ENCODE peak calls at places on chromosomes 13 and 19, in four cellular contexts. I, L, Z and F are unnamed samples.

GRCh38 chr13:49288458-49288857 is 40.7 kb downstream of the CDADC1 start:
- DNase-seq in I (no peak), L (no peak), Z (no peak), F (no peak)

GRCh38 chr13:66407159-66407558 is 823.0 kb downstream of the PCDH9 start:
- DNase-seq in I (no peak), L (no peak), Z (no peak), F (no peak)

GRCh38 chr13:31629085-31629785 is 110.1 kb upstream of the RXFP2 start:
- DNase-seq in L (no peak), I (no peak), Z (peak; percentile 78), F (no peak)

GRCh38 chr13:47027797-47028437 is 131.1 kb upstream of the HTR2A start:
- DNase-seq in Z (no peak), L (no peak), I (no peak), F (no peak)

GRCh38 chr13:37326319-37326718 is 220.9 kb upstream of the CSNK1A1L start:
- DNase-seq in I (no peak), Z (no peak), L (no peak), F (no peak)

GRCh38 chr13:54573186-54573585 is 1544.6 kb downstream of the OLFM4 start:
- DNase-seq in Z (no peak), I (no peak), L (peak; percentile 7), F (no peak)

GRCh38 chr19:13207237-13208130 is 57.3 kb downstream of the IER2 start:
- DNase-seq in Z (no peak), I (peak; percentile 47), L (peak; percentile 63), F (peak; percentile 69)

GRCh38 chr19:19110410-19111137 is 27.7 kb downstream of the TMEM161A start:
- DNase-seq in I (no peak), Z (no peak), L (peak; percentile 76), F (no peak)

GRCh38 chr13:51246411-51247298 is 24.5 kb downstream of the FAM124A start:
- DNase-seq in L (no peak), I (peak; percentile 69), Z (no peak), F (no peak)

GRCh38 chr13:67299072-67299635 is 69.0 kb upstream of the PCDH9 start:
- DNase-seq in Z (peak; percentile 0), I (no peak), L (no peak), F (no peak)

GRCh38 chr19:6516018-6516658 is 14.0 kb upstream of the TUBB4A start:
- DNase-seq in I (peak; percentile 95), L (peak; percentile 97), Z (peak; percentile 96), F (peak; percentile 94)

GRCh38 chr19:533485-534058 is 2.0 kb downstream of the CDC34 start:
- DNase-seq in I (no peak), L (no peak), Z (no peak), F (no peak)

GRCh38 chr13:51465124-51465523 is 12.3 kb upstream of the INTS6 start:
- DNase-seq in L (no peak), I (no peak), Z (no peak), F (no peak)

GRCh38 chr19:9836021-9836420 is 903 bp downstream of the PIN1 start:
- DNase-seq in I (no peak), Z (peak; percentile 53), L (no peak), F (no peak)

GRCh38 chr13:43145556-43145955 is 122.2 kb downstream of the DNAJC15 start:
- DNase-seq in I (no peak), Z (no peak), L (no peak), F (no peak)

GRCh38 chr19:2455481-2456300 is 1.1 kb downstream of the LMNB2 start:
- DNase-seq in Z (peak; percentile 48), I (peak; percentile 30), L (peak; percentile 59), F (peak; percentile 40)

GRCh38 chr19:16920816-16921529 is 32.2 kb downstream of the F2RL3 start:
- DNase-seq in Z (peak; percentile 89), I (no peak), L (peak; percentile 16), F (peak; percentile 43)

GRCh38 chr19:4717191-4717965 is 6.3 kb downstream of the DPP9 start:
- DNase-seq in L (no peak), Z (peak; percentile 49), I (no peak), F (no peak)

GRCh38 chr19:44722131-44723121 is 23.5 kb downstream of the CEACAM16 start:
- DNase-seq in L (no peak), Z (peak; percentile 74), I (no peak), F (no peak)

GRCh38 chr13:79226938-79227337 is 179.1 kb downstream of the RBM26 start:
- DNase-seq in L (no peak), I (no peak), Z (no peak), F (no peak)

GRCh38 chr13:99067160-99067985 is 89.5 kb upstream of the DOCK9 start:
- DNase-seq in Z (peak; percentile 89), I (no peak), L (no peak), F (no peak)

GRCh38 chr13:95378603-95379002 is 77.4 kb upstream of the ABCC4 start:
- DNase-seq in Z (no peak), L (no peak), I (peak; percentile 44), F (peak; percentile 14)

GRCh38 chr19:15330801-15331418 is 1.4 kb downstream of the BRD4 start:
- DNase-seq in L (no peak), I (no peak), Z (peak; percentile 96), F (no peak)

GRCh38 chr13:56773148-56773547 is 367.6 kb upstream of the PRR20A start:
- DNase-seq in I (no peak), L (no peak), Z (no peak), F (no peak)